ENCODE peak calls at places on chromosome 2, in four cellular contexts. One of them, this sample, is unnamed.

GRCh38 chr2:216242365-216242764 is 129.9 kb downstream of the MARCHF4 start:
- DNase-seq in lower leg skin: no peak
- DNase-seq in AG08396: no peak
- DNase-seq in HT-29: no peak
- DNase-seq in this sample: no peak

GRCh38 chr2:68831688-68832087 is 39.5 kb downstream of the BMP10 start:
- DNase-seq in lower leg skin: no peak
- DNase-seq in AG08396: peak; percentile 46
- DNase-seq in HT-29: no peak
- DNase-seq in this sample: no peak

GRCh38 chr2:230864605-230865323 is at the start of gene ITM2C:
- DNase-seq in lower leg skin: no peak
- DNase-seq in AG08396: peak; percentile 95
- DNase-seq in HT-29: peak; percentile 61
- DNase-seq in this sample: peak; percentile 65

GRCh38 chr2:232348936-232349335 is 29.6 kb upstream of the ALPP start:
- DNase-seq in lower leg skin: no peak
- DNase-seq in AG08396: no peak
- DNase-seq in HT-29: peak; percentile 71
- DNase-seq in this sample: no peak

GRCh38 chr2:227848586-227848985 is 22.8 kb upstream of the DAW1 start:
- DNase-seq in lower leg skin: no peak
- DNase-seq in AG08396: no peak
- DNase-seq in HT-29: peak; percentile 73
- DNase-seq in this sample: no peak

GRCh38 chr2:183610724-183611123 is 486.5 kb downstream of the NUP35 start:
- DNase-seq in lower leg skin: no peak
- DNase-seq in AG08396: no peak
- DNase-seq in HT-29: no peak
- DNase-seq in this sample: no peak

GRCh38 chr2:221480251-221480650 is 91.9 kb downstream of the EPHA4 start:
- DNase-seq in lower leg skin: no peak
- DNase-seq in AG08396: no peak
- DNase-seq in HT-29: no peak
- DNase-seq in this sample: no peak

GRCh38 chr2:240565267-240566202 is 2.7 kb upstream of the RNPEPL1 start:
- DNase-seq in lower leg skin: peak; percentile 83
- DNase-seq in AG08396: no peak
- DNase-seq in HT-29: peak; percentile 92
- DNase-seq in this sample: peak; percentile 78

GRCh38 chr2:170651603-170652002 is 63.5 kb upstream of the SP5 start:
- DNase-seq in lower leg skin: no peak
- DNase-seq in AG08396: no peak
- DNase-seq in HT-29: no peak
- DNase-seq in this sample: no peak

GRCh38 chr2:138237657-138238384 is 263.7 kb upstream of the SPOPL start:
- DNase-seq in lower leg skin: no peak
- DNase-seq in AG08396: no peak
- DNase-seq in HT-29: peak; percentile 16
- DNase-seq in this sample: no peak

GRCh38 chr2:240921319-240922233 is 15.4 kb downstream of the CROCC2 start:
- DNase-seq in lower leg skin: peak; percentile 65
- DNase-seq in AG08396: peak; percentile 96
- DNase-seq in HT-29: no peak
- DNase-seq in this sample: no peak

GRCh38 chr2:48180557-48180956 is 274.3 kb upstream of the FBXO11 start:
- DNase-seq in lower leg skin: no peak
- DNase-seq in AG08396: no peak
- DNase-seq in HT-29: no peak
- DNase-seq in this sample: no peak

GRCh38 chr2:96098900-96099590 is 17.3 kb downstream of the ADRA2B start:
- DNase-seq in lower leg skin: peak; percentile 9
- DNase-seq in AG08396: no peak
- DNase-seq in HT-29: no peak
- DNase-seq in this sample: no peak

GRCh38 chr2:151030663-151031230 is 230.9 kb downstream of the RBM43 start:
- DNase-seq in lower leg skin: no peak
- DNase-seq in AG08396: no peak
- DNase-seq in HT-29: no peak
- DNase-seq in this sample: no peak

GRCh38 chr2:223042704-223043118 is 9.3 kb upstream of the KCNE4 start:
- DNase-seq in lower leg skin: no peak
- DNase-seq in AG08396: no peak
- DNase-seq in HT-29: no peak
- DNase-seq in this sample: no peak

GRCh38 chr2:98552499-98553179 is 55.7 kb downstream of the COA5 start:
- DNase-seq in lower leg skin: no peak
- DNase-seq in AG08396: peak; percentile 23
- DNase-seq in HT-29: no peak
- DNase-seq in this sample: no peak

GRCh38 chr2:105795575-105795934 is 50.8 kb downstream of the NCK2 start:
- DNase-seq in lower leg skin: no peak
- DNase-seq in AG08396: no peak
- DNase-seq in HT-29: no peak
- DNase-seq in this sample: no peak

GRCh38 chr2:13335862-13336535 is 619.3 kb downstream of the TRIB2 start:
- DNase-seq in lower leg skin: no peak
- DNase-seq in AG08396: no peak
- DNase-seq in HT-29: no peak
- DNase-seq in this sample: no peak

GRCh38 chr2:229575569-229576315 is 138.6 kb downstream of the DNER start:
- DNase-seq in lower leg skin: no peak
- DNase-seq in AG08396: no peak
- DNase-seq in HT-29: no peak
- DNase-seq in this sample: no peak

GRCh38 chr2:12870692-12871091 is 154.0 kb downstream of the TRIB2 start:
- DNase-seq in lower leg skin: no peak
- DNase-seq in AG08396: no peak
- DNase-seq in HT-29: no peak
- DNase-seq in this sample: no peak

GRCh38 chr2:189254268-189254883 is 74.8 kb upstream of the COL5A2 start:
- DNase-seq in lower leg skin: peak; percentile 72
- DNase-seq in AG08396: peak; percentile 56
- DNase-seq in HT-29: no peak
- DNase-seq in this sample: no peak

GRCh38 chr2:157876771-157877108 is 610 bp upstream of the ACVR1 start:
- DNase-seq in lower leg skin: no peak
- DNase-seq in AG08396: no peak
- DNase-seq in HT-29: no peak
- DNase-seq in this sample: no peak

GRCh38 chr2:68709421-68709911 is 25.1 kb upstream of the ARHGAP25 start:
- DNase-seq in lower leg skin: no peak
- DNase-seq in AG08396: peak; percentile 58
- DNase-seq in HT-29: peak; percentile 55
- DNase-seq in this sample: no peak

GRCh38 chr2:85602476-85603234 is at the start of gene TMEM150A:
- DNase-seq in lower leg skin: peak; percentile 92
- DNase-seq in AG08396: peak; percentile 93
- DNase-seq in HT-29: peak; percentile 91
- DNase-seq in this sample: peak; percentile 92